ENCODE peak calls at places on chromosomes 7 and 10, in five cellular contexts. M is neuronal stem cell, K is IMR-90, P is brain microvascular endothelial cell, Q is lower lobe of right lung. L is an unnamed sample.

GRCh38 chr10:3773465-3774017 is 11.5 kb downstream of the KLF6 start:
- DNase-seq in M (no peak), Q (no peak), K (peak; percentile 44), P (peak; percentile 73), L (no peak)

GRCh38 chr10:96352027-96352426 is 6.8 kb downstream of the OPALIN start:
- DNase-seq in P (no peak), Q (no peak), K (no peak), M (no peak), L (no peak)

GRCh38 chr10:69160809-69161225 is 19.2 kb upstream of the SUPV3L1 start:
- DNase-seq in M (no peak), Q (no peak), K (peak; percentile 45), P (peak; percentile 41), L (no peak)

GRCh38 chr10:6114758-6115410 is 26.1 kb downstream of the RBM17 start:
- DNase-seq in M (no peak), Q (no peak), P (peak; percentile 21), K (peak; percentile 59), L (no peak)

GRCh38 chr10:111207525-111207924 is 130.7 kb downstream of the ADRA2A start:
- DNase-seq in P (no peak), Q (no peak), K (no peak), M (no peak), L (no peak)

GRCh38 chr10:131247873-131248272 is 63.6 kb downstream of the TCERG1L start:
- DNase-seq in Q (no peak), K (no peak), M (no peak), P (no peak), L (no peak)

GRCh38 chr10:110535958-110536891 is 31.3 kb upstream of the SMC3 start:
- DNase-seq in Q (peak; percentile 64), P (peak; percentile 73), K (peak; percentile 92), M (no peak), L (peak; percentile 84)

GRCh38 chr10:132054564-132054963 is 11.2 kb upstream of the JAKMIP3 start:
- DNase-seq in K (no peak), M (no peak), P (no peak), Q (no peak), L (peak; percentile 6)

GRCh38 chr7:51228386-51228958 is 88.1 kb downstream of the COBL start:
- DNase-seq in P (no peak), Q (no peak), M (no peak), K (no peak), L (no peak)

GRCh38 chr10:35565602-35566061 is 39.5 kb upstream of the GJD4 start:
- DNase-seq in P (peak; percentile 24), Q (no peak), K (peak; percentile 71), M (no peak), L (no peak)

GRCh38 chr10:94085288-94085687 is 91.6 kb downstream of the PLCE1 start:
- DNase-seq in K (peak; percentile 12), M (no peak), P (no peak), Q (no peak), L (no peak)

GRCh38 chr7:102426268-102427031 is 6.9 kb upstream of the ORAI2 start:
- DNase-seq in P (no peak), Q (peak; percentile 71), M (no peak), K (no peak), L (no peak)

GRCh38 chr7:24982917-24983316 is 2.9 kb upstream of the OSBPL3 start:
- DNase-seq in Q (no peak), P (no peak), M (no peak), K (no peak), L (no peak)

GRCh38 chr10:5927306-5927705 is 37.3 kb downstream of the FBH1 start:
- DNase-seq in M (no peak), P (no peak), Q (no peak), K (peak; percentile 92), L (no peak)

GRCh38 chr7:17269345-17270221 is 28.9 kb upstream of the AHR start:
- DNase-seq in K (no peak), P (no peak), Q (no peak), M (no peak), L (no peak)
- H3K36me3 ChIP-seq in K (no peaks in the 10 kb centered on the region), P (no peaks in the 10 kb centered on the region), Q (no peaks in the 10 kb centered on the region), M (no peaks in the 10 kb centered on the region), L (no peaks in the 10 kb centered on the region)

DNA sequence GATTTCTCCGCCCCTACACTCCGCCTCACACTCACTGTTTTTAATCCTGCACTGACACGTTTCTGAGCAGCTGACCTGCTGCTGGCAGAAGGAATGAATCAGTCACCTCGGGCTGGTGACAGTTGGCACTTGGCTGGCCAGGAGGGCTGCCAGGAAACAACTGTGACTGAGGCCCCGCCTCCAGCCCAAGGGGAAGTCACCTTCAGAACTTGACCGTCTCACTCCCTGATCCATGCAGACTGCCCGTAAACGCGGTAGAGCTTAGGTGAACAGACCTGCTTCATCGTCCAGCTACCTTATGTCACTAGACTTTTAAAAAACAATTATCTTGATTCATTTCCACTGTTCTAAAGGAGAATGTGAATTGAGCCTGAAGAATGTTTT is 107.5 kb downstream of the DOCK1 start:
- DNase-seq in P (no peak), Q (peak; percentile 81), M (no peak), K (no peak), L (peak; percentile 39)
- H3K27ac ChIP-seq in P (no peak overlapping the region), Q (no peak overlapping the region), M (no peak overlapping the region), K (no peak overlapping the region), L (no peak overlapping the region)

GRCh38 chr10:79246209-79246581 is 101.1 kb upstream of the PPIF start:
- DNase-seq in K (no peak), P (no peak), Q (no peak), M (no peak), L (no peak)
- H3K36me3 ChIP-seq in K (peaks cover 7% of the 10 kb centered on the region), P (no peaks in the 10 kb centered on the region), Q (no peaks in the 10 kb centered on the region), M (peaks cover 38% of the 10 kb centered on the region), L (no peaks in the 10 kb centered on the region)

GRCh38 chr10:128725531-128725930 is 599.3 kb upstream of the MKI67 start:
- DNase-seq in P (no peak), K (no peak), Q (no peak), M (no peak), L (no peak)
- H3K27ac ChIP-seq in P (no peak overlapping the region), K (no peak overlapping the region), Q (no peak overlapping the region), M (no peak overlapping the region), L (no peak overlapping the region)

GRCh38 chr7:156174428-156174827 is 362.2 kb upstream of the SHH start:
- DNase-seq in P (no peak), K (no peak), M (no peak), Q (no peak), L (no peak)

GRCh38 chr7:156175003-156175402 is 362.7 kb upstream of the SHH start:
- DNase-seq in M (no peak), Q (no peak), P (no peak), K (no peak), L (no peak)

GRCh38 chr7:156173346-156173745 is 361.1 kb upstream of the SHH start:
- DNase-seq in Q (no peak), M (no peak), P (no peak), K (no peak), L (no peak)

GRCh38 chr7:156172638-156173037 is 360.4 kb upstream of the SHH start:
- DNase-seq in Q (no peak), M (no peak), P (no peak), K (no peak), L (no peak)

DNA sequence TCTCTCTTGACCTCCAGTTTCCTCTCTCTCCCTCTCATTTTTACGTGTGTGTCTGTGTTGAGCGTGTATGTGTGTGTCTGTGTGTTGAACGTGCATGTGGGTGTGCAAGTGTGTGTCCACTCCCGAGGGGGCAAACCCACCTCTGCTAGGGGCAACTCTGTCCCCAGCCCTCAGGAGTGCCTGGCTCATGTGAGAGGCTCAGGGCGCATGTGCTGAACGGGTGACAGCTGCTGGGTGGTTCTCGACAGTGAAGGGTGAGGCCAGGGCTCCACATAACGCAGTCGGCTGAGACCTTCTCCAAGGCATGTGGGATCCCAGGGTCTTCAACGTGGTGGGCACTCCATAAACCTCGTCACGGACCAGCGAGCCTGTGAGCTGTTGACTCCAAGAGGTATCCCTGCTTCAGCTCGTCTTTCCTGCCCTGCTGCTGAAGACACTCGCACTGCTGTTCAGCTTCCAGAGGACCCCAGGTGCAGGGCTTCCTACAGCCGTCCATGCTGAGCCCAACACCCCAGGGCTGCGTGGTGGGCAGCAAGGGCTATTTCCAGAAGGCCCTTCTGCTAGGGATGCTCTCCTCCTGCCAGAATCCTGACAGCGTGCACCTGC is 361.6 kb upstream of the SHH start:
- DNase-seq in Q (no peak), M (no peak), K (no peak), P (no peak), L (no peak)
- H3K36me3 ChIP-seq in Q (no peaks in the 10 kb centered on the region), M (no peaks in the 10 kb centered on the region), K (no peaks in the 10 kb centered on the region), P (no peaks in the 10 kb centered on the region), L (no peaks in the 10 kb centered on the region)

GRCh38 chr10:71131508-71132088 is 80.8 kb upstream of the UNC5B start:
- DNase-seq in Q (no peak), K (no peak), M (no peak), P (no peak), L (no peak)
- H3K27ac ChIP-seq in Q (no peak overlapping the region), K (no peak overlapping the region), M (no peak overlapping the region), P (no peak overlapping the region), L (no peak overlapping the region)